ENCODE peak calls at places on chromosomes 12 and 14, in six cellular contexts. Q is AG09309, N is foreskin fibroblast, F is HCT116, M is neural crest cell, U is type B pancreatic cell. B is an unnamed sample.
A peak's percentile ranks its signal among the peaks of the same experiment; 100 is the strongest.

GRCh38 chr12:70078161-70078560 is 165.1 kb upstream of the CNOT2 start:
- DNase-seq in Q (no peak), N (no peak), F (no peak), M (no peak), U (no peak), B (no peak)

GRCh38 chr12:30795660-30796507 is 41.1 kb upstream of the CAPRIN2 start:
- DNase-seq in Q (no peak), N (peak; percentile 93), F (peak; percentile 64), M (peak; percentile 54), U (peak; percentile 83), B (no peak)

GRCh38 chr12:21659383-21659782 is 1.7 kb upstream of the LDHB start:
- DNase-seq in Q (no peak), N (no peak), F (peak; percentile 12), M (no peak), U (no peak), B (no peak)

GRCh38 chr12:72296389-72296788 is 24.2 kb downstream of the TRHDE start:
- DNase-seq in Q (no peak), N (peak; percentile 89), F (peak; percentile 92), M (no peak), U (no peak), B (peak; percentile 65)

GRCh38 chr12:109744991-109745942 is 31.6 kb downstream of the FAM222A start:
- DNase-seq in Q (no peak), N (no peak), F (no peak), M (no peak), U (no peak), B (no peak)

GRCh38 chr14:48805315-48805714 is 780.9 kb downstream of the RPS29 start:
- DNase-seq in Q (no peak), N (no peak), F (no peak), M (no peak), U (no peak), B (no peak)

GRCh38 chr12:130559806-130560205 is 156.3 kb downstream of the RIMBP2 start:
- DNase-seq in Q (no peak), N (no peak), F (no peak), M (no peak), U (no peak), B (no peak)

GRCh38 chr12:55929306-55929791 is 1.6 kb upstream of the DGKA start:
- DNase-seq in Q (no peak), N (no peak), F (no peak), M (no peak), U (no peak), B (no peak)

GRCh38 chr14:91417134-91417982 is at the start of gene CCDC88C:
- DNase-seq in Q (no peak), N (peak; percentile 33), F (peak; percentile 22), M (peak; percentile 58), U (no peak), B (no peak)

GRCh38 chr14:81401420-81402122 is 1.4 kb upstream of the STON2 start:
- DNase-seq in Q (peak; percentile 91), N (peak; percentile 89), F (peak; percentile 47), M (no peak), U (no peak), B (peak; percentile 88)

GRCh38 chr14:26765301-26765700 is 167.5 kb upstream of the NOVA1 start:
- DNase-seq in Q (no peak), N (peak; percentile 51), F (no peak), M (no peak), U (no peak), B (no peak)

GRCh38 chr12:113292091-113292490 is 42.8 kb downstream of the SLC8B1 start:
- DNase-seq in Q (peak; percentile 38), N (peak; percentile 60), F (no peak), M (no peak), U (no peak), B (peak; percentile 26)

GRCh38 chr12:4271433-4272013 is 2.0 kb upstream of the CCND2 start:
- DNase-seq in Q (no peak), N (no peak), F (no peak), M (no peak), U (no peak), B (no peak)

GRCh38 chr14:99265571-99265970 is 6.4 kb downstream of the BCL11B start:
- DNase-seq in Q (no peak), N (no peak), F (no peak), M (no peak), U (no peak), B (no peak)

GRCh38 chr14:50859296-50859624 is 12.6 kb upstream of the ABHD12B start:
- DNase-seq in Q (no peak), N (no peak), F (no peak), M (no peak), U (no peak), B (no peak)

GRCh38 chr12:97763113-97763512 is 300.5 kb downstream of the RMST start:
- DNase-seq in Q (no peak), N (no peak), F (no peak), M (no peak), U (no peak), B (no peak)

GRCh38 chr14:99574099-99574880 is 29.7 kb downstream of the CCDC85C start:
- DNase-seq in Q (peak; percentile 33), N (peak; percentile 24), F (no peak), M (no peak), U (no peak), B (peak; percentile 50)

GRCh38 chr12:13661005-13661887 is 320.2 kb downstream of the GRIN2B start:
- DNase-seq in Q (peak; percentile 14), N (peak; percentile 52), F (peak; percentile 47), M (peak; percentile 47), U (no peak), B (peak; percentile 4)

GRCh38 chr12:570949-571794 is 92.1 kb downstream of the NINJ2 start:
- DNase-seq in Q (peak; percentile 60), N (peak; percentile 96), F (peak; percentile 81), M (no peak), U (no peak), B (no peak)

GRCh38 chr12:53170876-53171724 is 9.4 kb upstream of the ZNF740 start:
- DNase-seq in Q (no peak), N (no peak), F (no peak), M (no peak), U (no peak), B (no peak)

GRCh38 chr12:27474344-27474743 is 27.8 kb downstream of the SMCO2 start:
- DNase-seq in Q (peak; percentile 45), N (peak; percentile 88), F (no peak), M (no peak), U (no peak), B (peak; percentile 54)

GRCh38 chr12:128078311-128078851 is 188.6 kb upstream of the TMEM132C start:
- DNase-seq in Q (no peak), N (no peak), F (no peak), M (no peak), U (no peak), B (no peak)

GRCh38 chr12:118436002-118436724 is 59.8 kb downstream of the SUDS3 start:
- DNase-seq in Q (no peak), N (no peak), F (peak; percentile 12), M (peak; percentile 15), U (no peak), B (no peak)

GRCh38 chr14:54902521-54903420 is at the start of gene GCH1:
- DNase-seq in Q (no peak), N (peak; percentile 67), F (peak; percentile 61), M (peak; percentile 69), U (peak; percentile 81), B (no peak)

GRCh38 chr12:54411398-54412241 is 7.4 kb downstream of the ITGA5 start:
- DNase-seq in Q (peak; percentile 94), N (peak; percentile 99), F (no peak), M (no peak), U (no peak), B (peak; percentile 98)

GRCh38 chr14:37116933-37117844 is 55.2 kb downstream of the SLC25A21 start:
- DNase-seq in Q (peak; percentile 31), N (peak; percentile 69), F (peak; percentile 6), M (no peak), U (no peak), B (peak; percentile 26)
- TF ChIP-seq CTCF in Q (peak; percentile 67), N (peak; percentile 50), F (peak; percentile 36), M (no peak), U (no peak), B (peak; percentile 58)

DNA sequence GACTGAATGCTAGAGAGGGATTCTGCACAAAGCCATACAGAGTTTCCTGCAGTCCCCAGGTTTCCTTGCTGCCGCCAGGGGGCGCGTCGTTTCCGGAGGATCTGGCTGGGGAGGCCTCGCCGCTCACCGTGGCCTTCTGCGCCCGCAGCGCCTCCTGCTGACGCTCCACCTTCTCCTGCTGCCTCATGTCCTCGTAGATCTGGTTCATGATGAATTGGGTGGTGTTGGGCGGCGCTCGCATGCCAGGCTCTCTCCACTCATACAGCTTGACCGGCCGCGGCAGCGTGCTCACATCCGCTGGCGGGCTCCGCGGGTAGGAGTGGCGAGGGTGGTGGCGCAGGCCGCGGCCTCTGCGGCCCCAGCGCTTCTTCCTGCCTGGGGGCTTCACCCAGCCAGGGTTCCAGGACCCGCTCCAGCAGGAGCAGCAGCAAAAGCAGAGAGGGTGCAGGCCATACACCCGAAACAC is 987 bp downstream of the CCER1 start:
- DNase-seq in Q (no peak), N (no peak), F (no peak), M (no peak), U (no peak), B (no peak)
- TF ChIP-seq CTCF in Q (peak; percentile 18), N (no peak), F (peak; percentile 14), M (peak; percentile 52), U (peak; percentile 52), B (peak; percentile 18)

DNA sequence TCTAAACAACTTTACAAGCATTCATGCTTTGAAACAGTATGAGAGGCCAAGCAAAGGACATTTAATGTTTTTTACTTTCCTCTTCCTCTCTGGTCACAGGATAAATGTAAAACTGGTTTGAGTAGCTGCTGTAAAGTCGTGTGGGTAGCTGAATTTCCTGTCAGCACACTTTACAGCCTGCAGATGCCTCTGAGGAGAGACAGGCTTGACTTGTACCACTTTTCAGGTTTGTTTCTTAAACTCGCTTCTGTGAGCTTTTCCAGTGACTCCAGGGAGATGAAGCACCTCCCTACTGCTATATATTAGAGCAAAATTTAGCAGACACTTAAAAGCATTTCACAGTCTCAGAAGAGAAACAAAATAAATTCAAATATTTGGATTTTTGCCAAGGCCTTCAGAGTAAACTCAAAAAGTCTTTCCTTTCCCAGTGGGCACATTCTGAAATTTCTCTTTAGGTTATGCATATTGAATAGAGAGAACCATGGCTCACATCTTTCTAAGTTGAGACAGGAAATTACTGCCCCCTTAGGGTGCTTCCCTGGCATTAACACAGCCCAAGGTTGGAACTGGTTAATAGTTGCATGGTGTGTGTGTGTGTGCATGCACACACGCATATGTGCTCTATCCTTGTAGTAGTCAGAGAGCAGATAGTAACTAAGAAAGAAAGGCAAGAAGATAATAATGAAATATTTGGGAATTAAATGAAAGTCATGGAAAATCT is 557.3 kb upstream of the MIS18BP1 start:
- DNase-seq in Q (no peak), N (peak; percentile 2), F (no peak), M (no peak), U (no peak), B (no peak)
- TF ChIP-seq CTCF in Q (no peak), N (peak; percentile 4), F (peak; percentile 22), M (peak; percentile 56), U (peak; percentile 51), B (peak; percentile 20)

GRCh38 chr12:90257927-90258624 is 549.4 kb upstream of the ATP2B1 start:
- DNase-seq in Q (no peak), N (no peak), F (no peak), M (no peak), U (no peak), B (no peak)

GRCh38 chr12:90253142-90253541 is 544.5 kb upstream of the ATP2B1 start:
- DNase-seq in Q (no peak), N (no peak), F (no peak), M (no peak), U (no peak), B (no peak)

GRCh38 chr12:90250041-90250440 is 541.4 kb upstream of the ATP2B1 start:
- DNase-seq in Q (no peak), N (peak; percentile 37), F (no peak), M (no peak), U (no peak), B (no peak)

GRCh38 chr12:90250766-90251165 is 542.1 kb upstream of the ATP2B1 start:
- DNase-seq in Q (no peak), N (peak; percentile 45), F (no peak), M (no peak), U (no peak), B (no peak)

GRCh38 chr12:90253674-90254181 is 545.1 kb upstream of the ATP2B1 start:
- DNase-seq in Q (peak; percentile 88), N (peak; percentile 95), F (peak; percentile 92), M (no peak), U (no peak), B (peak; percentile 72)
- TF ChIP-seq CTCF in Q (peak; percentile 46), N (peak; percentile 32), F (peak; percentile 40), M (no peak), U (no peak), B (peak; percentile 37)